ENCODE peak calls at places on chromosomes 2 and 18, in four cellular contexts. U is transverse colon, G is tibial nerve, C is suprapubic skin. X is an unnamed sample. For H3K4me1, the result is how much of the 10 kb centered on the place peaks cover.

GRCh38 chr2:222698276-222698675 is 26.8 kb downstream of the MOGAT1 start:
- DNase-seq in U (no peak), G (no peak), C (no peak), X (no peak)

GRCh38 chr18:63451774-63452173 is 25.0 kb upstream of the SERPINB5 start:
- DNase-seq in U (peak), G (no peak), C (no peak), X (peak)

GRCh38 chr2:36380624-36381481 is 25.3 kb downstream of the CRIM1 start:
- DNase-seq in U (peak), G (no peak), C (no peak), X (peak)

GRCh38 chr2:218879881-218880748 is 537 bp upstream of the WNT10A start:
- DNase-seq in U (peak), G (no peak), C (no peak), X (no peak)

GRCh38 chr18:79796531-79797390 is 977 bp upstream of the KCNG2 start:
- DNase-seq in U (no peak), G (no peak), C (no peak), X (no peak)

GRCh38 chr2:148927010-148927409 is 52.0 kb downstream of the KIF5C start:
- DNase-seq in U (peak), G (no peak), C (no peak), X (no peak)

GRCh38 chr18:11741505-11742145 is 52.6 kb downstream of the GNAL start:
- DNase-seq in U (no peak), G (no peak), C (no peak), X (no peak)

GRCh38 chr2:195532628-195533271 is 124.3 kb upstream of the SLC39A10 start:
- DNase-seq in U (no peak), G (no peak), C (no peak), X (no peak)

GRCh38 chr2:14790041-14790640 is 157.6 kb downstream of the LRATD1 start:
- DNase-seq in U (no peak), G (no peak), C (no peak), X (no peak)

DNA sequence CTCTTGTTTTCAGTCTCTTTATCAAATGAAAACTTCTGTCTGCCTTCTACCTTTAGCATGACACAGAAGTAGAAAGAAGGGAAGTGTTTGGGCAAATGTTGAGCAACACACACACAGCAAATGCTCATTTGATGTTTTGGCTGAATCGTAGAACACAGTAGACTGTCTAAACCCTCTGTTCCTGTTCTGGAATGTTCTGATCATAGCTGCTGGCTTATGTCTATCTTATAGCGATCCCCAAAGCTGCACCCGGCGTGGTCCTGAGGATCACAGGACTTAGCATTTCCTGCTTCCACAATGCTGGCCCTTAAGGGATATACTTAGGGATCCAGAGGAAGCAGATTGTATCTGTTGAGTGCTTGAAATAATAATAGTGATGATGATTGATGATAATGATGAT is 15.2 kb downstream of the GNLY start:
- DNase-seq in U (no peak), G (no peak), C (peak), X (no peak)
- TF ChIP-seq EP300 in U (no peak), G (peak), C (no peak), X (no peak)

GRCh38 chr2:35125278-35125677 is 1230.3 kb upstream of the CRIM1 start:
- DNase-seq in U (no peak), G (no peak), C (no peak), X (no peak)
- H3K4me1 ChIP-seq in U (under half), G (under half), C (under half), X (under half)

GRCh38 chr2:112820343-112820742 is 16.2 kb downstream of the IL1B start:
- DNase-seq in U (no peak), G (no peak), C (no peak), X (no peak)

GRCh38 chr2:112821142-112821541 is 15.4 kb downstream of the IL1B start:
- DNase-seq in U (no peak), G (no peak), C (no peak), X (no peak)

GRCh38 chr2:112819081-112819480 is 17.5 kb downstream of the IL1B start:
- DNase-seq in U (no peak), G (no peak), C (no peak), X (no peak)

GRCh38 chr2:112817082-112817481 is 19.5 kb downstream of the IL1B start:
- DNase-seq in U (no peak), G (no peak), C (no peak), X (no peak)

DNA sequence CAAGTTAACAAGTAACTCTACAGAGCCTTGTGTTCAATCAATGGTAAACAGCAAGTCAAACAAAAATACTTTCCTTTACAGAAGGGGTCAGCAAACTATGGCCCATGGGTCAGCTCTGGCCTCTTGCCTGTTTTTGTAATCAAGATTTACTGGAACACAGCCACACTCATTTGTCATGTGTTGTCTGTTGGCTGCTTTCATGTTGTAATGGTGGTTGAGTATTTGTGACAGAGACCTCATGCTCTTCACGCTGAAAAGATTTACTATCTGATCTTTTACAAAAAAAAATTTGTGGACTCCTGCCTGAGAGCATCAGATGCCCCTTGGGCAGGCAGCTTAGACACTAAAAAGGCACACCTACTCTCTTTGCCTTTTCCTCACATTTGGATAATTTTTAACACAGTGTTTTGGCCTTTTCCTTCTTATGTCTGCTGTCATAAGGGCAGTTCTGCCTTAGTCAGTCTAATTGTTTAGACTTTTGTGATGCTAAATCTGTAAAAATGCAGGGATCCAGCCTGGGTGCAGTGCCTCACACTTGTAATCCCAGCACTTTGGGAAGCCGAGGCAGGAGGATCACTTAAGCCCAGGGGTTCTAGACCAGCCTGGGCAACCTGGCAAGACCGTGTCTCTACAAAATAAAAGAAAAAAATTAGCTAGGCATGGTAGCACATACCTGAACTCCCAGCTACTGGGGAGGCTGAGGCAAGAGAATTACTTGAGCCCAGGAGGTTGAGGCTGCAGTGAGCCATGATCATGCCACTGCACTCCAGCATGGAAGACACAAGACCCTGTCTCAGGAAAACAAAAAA is 18.3 kb downstream of the IL1B start:
- DNase-seq in U (no peak), G (no peak), C (no peak), X (no peak)
- TF ChIP-seq POLR2A in U (no peak), G (no peak), C (no peak), X (no peak)

DNA sequence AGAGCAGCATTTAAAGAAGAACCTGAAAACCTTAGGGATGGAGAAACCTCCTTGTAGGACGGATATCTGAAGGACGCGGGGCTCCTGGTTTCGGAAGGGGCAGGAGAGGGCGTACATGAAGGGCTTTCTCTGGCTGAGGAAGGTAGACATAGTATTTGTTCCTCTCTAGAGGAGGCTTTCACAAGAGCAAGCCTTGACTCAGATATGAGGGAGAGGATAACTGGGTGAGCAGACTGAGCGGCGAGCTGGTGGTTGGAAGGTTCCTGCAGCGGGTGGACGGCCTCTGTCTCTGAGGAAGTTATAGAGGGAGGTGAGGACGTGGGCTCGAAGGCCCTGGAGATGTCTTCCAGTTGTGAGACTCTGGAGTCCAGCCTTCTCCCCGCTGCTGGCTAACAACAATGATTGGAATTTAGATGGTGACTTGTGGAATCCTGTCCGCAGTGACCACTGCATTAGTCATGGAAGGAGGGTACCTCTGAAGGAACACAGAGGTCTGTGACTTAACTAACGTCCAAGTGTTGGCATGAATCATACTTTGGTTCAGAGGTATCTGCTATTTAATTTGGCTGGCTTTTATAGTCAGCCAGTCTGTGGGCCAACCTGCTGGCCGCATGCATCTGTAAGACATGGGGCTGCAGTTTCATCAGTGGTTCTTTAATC is 80.9 kb downstream of the ASAP2 start:
- DNase-seq in U (no peak), G (no peak), C (no peak), X (no peak)
- TF ChIP-seq EP300 in U (no peak), G (no peak), C (no peak), X (no peak)

GRCh38 chr2:160373263-160374019 is 120.2 kb downstream of the RBMS1 start:
- DNase-seq in U (no peak), G (no peak), C (no peak), X (no peak)
- H3K4me1 ChIP-seq in U (half or more), G (half or more), C (half or more), X (under half)

GRCh38 chr2:163347982-163348842 is 387.6 kb downstream of the FIGN start:
- DNase-seq in U (peak), G (peak), C (peak), X (peak)
- TF ChIP-seq POLR2A in U (no peak), G (peak), C (no peak), X (no peak)